ENCODE peak calls at places on chromosomes 5 and 9, in eight cellular contexts. One of them, this sample, is unnamed.

GRCh38 chr5:133775584-133776304 is 163.4 kb upstream of the FSTL4 start:
- DNase-seq in HepG2: no peak
- DNase-seq in H1: no peak
- DNase-seq in K562: no peak
- DNase-seq in endothelial cell of umbilical vein: no peak
- DNase-seq in GM23338: no peak
- DNase-seq in HCT116: no peak
- DNase-seq in GM12878: no peak
- DNase-seq in this sample: no peak

GRCh38 chr9:133642708-133643361 is 6.7 kb downstream of the DBH start:
- DNase-seq in GM12878: no peak
- DNase-seq in HepG2: no peak
- DNase-seq in K562: no peak
- DNase-seq in endothelial cell of umbilical vein: no peak
- DNase-seq in H1: no peak
- DNase-seq in GM23338: no peak
- DNase-seq in HCT116: no peak
- DNase-seq in this sample: no peak

GRCh38 chr9:17021379-17021970 is 113.4 kb upstream of the CNTLN start:
- DNase-seq in endothelial cell of umbilical vein: no peak
- DNase-seq in H1: no peak
- DNase-seq in K562: no peak
- DNase-seq in GM23338: no peak
- DNase-seq in HCT116: no peak
- DNase-seq in HepG2: no peak
- DNase-seq in GM12878: no peak
- DNase-seq in this sample: no peak

GRCh38 chr5:95238560-95239325 is 46.2 kb downstream of the MCTP1 start:
- DNase-seq in K562: no peak
- DNase-seq in GM23338: no peak
- DNase-seq in H1: no peak
- DNase-seq in GM12878: no peak
- DNase-seq in HepG2: no peak
- DNase-seq in HCT116: no peak
- DNase-seq in endothelial cell of umbilical vein: peak
- DNase-seq in this sample: no peak

GRCh38 chr9:121558423-121558950 is 58.8 kb upstream of the GGTA1 start:
- DNase-seq in H1: no peak
- DNase-seq in HepG2: no peak
- DNase-seq in K562: no peak
- DNase-seq in GM23338: no peak
- DNase-seq in HCT116: no peak
- DNase-seq in GM12878: no peak
- DNase-seq in endothelial cell of umbilical vein: no peak
- DNase-seq in this sample: no peak

GRCh38 chr5:114362977-114363721 is 1.3 kb downstream of the KCNN2 start:
- DNase-seq in GM23338: peak
- DNase-seq in GM12878: no peak
- DNase-seq in H1: no peak
- DNase-seq in HCT116: no peak
- DNase-seq in K562: no peak
- DNase-seq in endothelial cell of umbilical vein: no peak
- DNase-seq in HepG2: no peak
- DNase-seq in this sample: peak

GRCh38 chr9:134897584-134898170 is 17.1 kb downstream of the FCN2 start:
- DNase-seq in HepG2: no peak
- DNase-seq in H1: no peak
- DNase-seq in endothelial cell of umbilical vein: peak
- DNase-seq in GM23338: no peak
- DNase-seq in HCT116: no peak
- DNase-seq in K562: no peak
- DNase-seq in GM12878: no peak
- DNase-seq in this sample: no peak

GRCh38 chr5:125409101-125409495 is 662.7 kb upstream of the ZNF608 start:
- DNase-seq in HepG2: no peak
- DNase-seq in H1: no peak
- DNase-seq in HCT116: no peak
- DNase-seq in endothelial cell of umbilical vein: no peak
- DNase-seq in GM12878: no peak
- DNase-seq in GM23338: no peak
- DNase-seq in K562: no peak
- DNase-seq in this sample: no peak

GRCh38 chr9:135074354-135075233 is 12.9 kb upstream of the OLFM1 start:
- DNase-seq in HepG2: no peak
- DNase-seq in H1: no peak
- DNase-seq in K562: no peak
- DNase-seq in HCT116: no peak
- DNase-seq in endothelial cell of umbilical vein: no peak
- DNase-seq in GM23338: peak
- DNase-seq in GM12878: no peak
- DNase-seq in this sample: no peak

GRCh38 chr5:173778152-173778782 is 109.9 kb upstream of the CPEB4 start:
- DNase-seq in GM12878: no peak
- DNase-seq in HCT116: no peak
- DNase-seq in K562: no peak
- DNase-seq in HepG2: no peak
- DNase-seq in GM23338: no peak
- DNase-seq in H1: no peak
- DNase-seq in endothelial cell of umbilical vein: peak
- DNase-seq in this sample: no peak

GRCh38 chr5:178449163-178450060 is 140.8 kb downstream of the COL23A1 start:
- DNase-seq in HCT116: no peak
- DNase-seq in endothelial cell of umbilical vein: peak
- DNase-seq in GM23338: no peak
- DNase-seq in HepG2: no peak
- DNase-seq in H1: no peak
- DNase-seq in K562: peak
- DNase-seq in GM12878: no peak
- DNase-seq in this sample: peak

DNA sequence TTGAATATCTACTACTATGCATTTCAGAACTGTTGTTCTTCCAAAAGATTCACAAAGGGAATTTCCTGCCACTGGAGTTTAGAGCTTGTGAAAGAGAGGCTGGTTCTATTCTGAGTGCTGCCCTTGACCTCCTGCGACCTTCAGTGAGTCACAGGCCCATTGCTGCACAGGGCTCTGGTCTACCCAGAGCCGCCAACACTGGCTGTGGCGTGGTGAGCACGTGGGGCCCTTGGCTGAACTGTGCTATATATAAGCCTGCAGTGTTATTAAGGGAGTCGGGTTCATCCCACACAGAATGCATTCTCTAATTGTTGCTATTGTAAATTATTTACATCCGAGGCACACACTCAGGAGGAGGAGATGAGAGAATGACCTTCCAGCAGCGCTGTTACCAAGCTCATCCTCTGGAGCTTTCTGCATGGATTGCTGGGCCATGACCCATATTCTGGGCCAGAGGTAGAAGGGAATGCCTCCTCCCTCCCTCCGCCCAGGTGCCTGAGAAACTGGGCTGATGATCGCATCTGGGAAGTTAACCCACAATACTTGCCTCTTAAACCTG is 47.0 kb downstream of the BRINP1 start:
- DNase-seq in HepG2: peak
- DNase-seq in K562: no peak
- DNase-seq in endothelial cell of umbilical vein: no peak
- DNase-seq in HCT116: no peak
- DNase-seq in GM12878: no peak
- DNase-seq in H1: no peak
- DNase-seq in GM23338: no peak
- DNase-seq in this sample: no peak
- TF ChIP-seq POLR2AphosphoS5 in HepG2: no peak
- TF ChIP-seq POLR2AphosphoS5 in K562: no peak
- TF ChIP-seq POLR2AphosphoS5 in endothelial cell of umbilical vein: no peak
- TF ChIP-seq POLR2AphosphoS5 in HCT116: no peak
- TF ChIP-seq POLR2AphosphoS5 in GM12878: no peak
- TF ChIP-seq POLR2AphosphoS5 in H1: no peak
- TF ChIP-seq POLR2AphosphoS5 in GM23338: no peak
- TF ChIP-seq POLR2AphosphoS5 in this sample: no peak

DNA sequence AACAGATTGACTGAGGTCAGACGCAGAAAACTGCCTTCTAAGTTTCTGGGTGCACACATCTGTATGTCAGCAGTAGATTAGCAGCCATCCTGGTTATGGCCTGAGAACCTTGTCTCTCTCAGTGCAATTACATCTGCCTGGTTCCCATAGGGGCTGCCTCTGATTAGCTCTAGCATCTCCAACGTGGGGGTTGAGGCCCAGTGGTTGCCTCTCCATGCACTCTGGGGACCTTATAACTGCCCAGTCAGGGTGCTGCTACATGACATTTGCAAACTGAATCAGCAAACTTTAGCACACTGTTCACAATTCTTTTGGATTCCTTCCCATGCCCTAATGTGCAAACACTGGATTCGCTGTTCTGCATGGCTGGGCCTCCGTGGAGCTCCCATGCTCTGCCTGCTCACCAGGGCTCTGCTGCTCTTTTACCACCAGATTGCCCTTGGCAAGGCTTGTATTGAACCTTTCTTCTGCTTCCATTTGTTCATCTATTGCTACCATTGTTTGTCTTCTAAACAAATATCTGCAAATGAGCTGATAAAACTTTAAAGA is 36.2 kb downstream of the SNX18 start:
- DNase-seq in H1: no peak
- DNase-seq in GM23338: no peak
- DNase-seq in endothelial cell of umbilical vein: no peak
- DNase-seq in HCT116: no peak
- DNase-seq in HepG2: no peak
- DNase-seq in GM12878: no peak
- DNase-seq in K562: no peak
- DNase-seq in this sample: no peak
- H3K4me2 ChIP-seq in H1: no peak
- H3K4me2 ChIP-seq in GM23338: no peak
- H3K4me2 ChIP-seq in endothelial cell of umbilical vein: no peak
- H3K4me2 ChIP-seq in HCT116: no peak
- H3K4me2 ChIP-seq in HepG2: no peak
- H3K4me2 ChIP-seq in GM12878: no peak
- H3K4me2 ChIP-seq in K562: no peak
- H3K4me2 ChIP-seq in this sample: no peak

GRCh38 chr5:39547548-39548154 is 122.9 kb upstream of the DAB2 start:
- DNase-seq in HepG2: peak
- DNase-seq in endothelial cell of umbilical vein: peak
- DNase-seq in HCT116: peak
- DNase-seq in GM23338: peak
- DNase-seq in K562: peak
- DNase-seq in H1: no peak
- DNase-seq in GM12878: no peak
- DNase-seq in this sample: peak
- TF ChIP-seq POLR2AphosphoS5 in HepG2: no peak
- TF ChIP-seq POLR2AphosphoS5 in endothelial cell of umbilical vein: no peak
- TF ChIP-seq POLR2AphosphoS5 in HCT116: no peak
- TF ChIP-seq POLR2AphosphoS5 in GM23338: no peak
- TF ChIP-seq POLR2AphosphoS5 in K562: no peak
- TF ChIP-seq POLR2AphosphoS5 in H1: no peak
- TF ChIP-seq POLR2AphosphoS5 in GM12878: no peak
- TF ChIP-seq POLR2AphosphoS5 in this sample: no peak

GRCh38 chr9:97846347-97846746 is 6.7 kb upstream of the FOXE1 start:
- DNase-seq in GM12878: no peak
- DNase-seq in endothelial cell of umbilical vein: no peak
- DNase-seq in HCT116: no peak
- DNase-seq in H1: no peak
- DNase-seq in GM23338: peak
- DNase-seq in K562: peak
- DNase-seq in HepG2: no peak
- DNase-seq in this sample: no peak

GRCh38 chr9:97848237-97848581 is 4.8 kb upstream of the FOXE1 start:
- DNase-seq in HepG2: no peak
- DNase-seq in endothelial cell of umbilical vein: no peak
- DNase-seq in HCT116: no peak
- DNase-seq in GM12878: no peak
- DNase-seq in GM23338: peak
- DNase-seq in K562: no peak
- DNase-seq in H1: no peak
- DNase-seq in this sample: peak

GRCh38 chr9:97845763-97846162 is 7.3 kb upstream of the FOXE1 start:
- DNase-seq in K562: no peak
- DNase-seq in GM23338: no peak
- DNase-seq in endothelial cell of umbilical vein: no peak
- DNase-seq in H1: no peak
- DNase-seq in GM12878: no peak
- DNase-seq in HCT116: no peak
- DNase-seq in HepG2: no peak
- DNase-seq in this sample: no peak

GRCh38 chr9:97848582-97849237 is 4.3 kb upstream of the FOXE1 start:
- DNase-seq in GM23338: peak
- DNase-seq in endothelial cell of umbilical vein: no peak
- DNase-seq in HepG2: no peak
- DNase-seq in K562: no peak
- DNase-seq in HCT116: no peak
- DNase-seq in H1: no peak
- DNase-seq in GM12878: no peak
- DNase-seq in this sample: no peak

DNA sequence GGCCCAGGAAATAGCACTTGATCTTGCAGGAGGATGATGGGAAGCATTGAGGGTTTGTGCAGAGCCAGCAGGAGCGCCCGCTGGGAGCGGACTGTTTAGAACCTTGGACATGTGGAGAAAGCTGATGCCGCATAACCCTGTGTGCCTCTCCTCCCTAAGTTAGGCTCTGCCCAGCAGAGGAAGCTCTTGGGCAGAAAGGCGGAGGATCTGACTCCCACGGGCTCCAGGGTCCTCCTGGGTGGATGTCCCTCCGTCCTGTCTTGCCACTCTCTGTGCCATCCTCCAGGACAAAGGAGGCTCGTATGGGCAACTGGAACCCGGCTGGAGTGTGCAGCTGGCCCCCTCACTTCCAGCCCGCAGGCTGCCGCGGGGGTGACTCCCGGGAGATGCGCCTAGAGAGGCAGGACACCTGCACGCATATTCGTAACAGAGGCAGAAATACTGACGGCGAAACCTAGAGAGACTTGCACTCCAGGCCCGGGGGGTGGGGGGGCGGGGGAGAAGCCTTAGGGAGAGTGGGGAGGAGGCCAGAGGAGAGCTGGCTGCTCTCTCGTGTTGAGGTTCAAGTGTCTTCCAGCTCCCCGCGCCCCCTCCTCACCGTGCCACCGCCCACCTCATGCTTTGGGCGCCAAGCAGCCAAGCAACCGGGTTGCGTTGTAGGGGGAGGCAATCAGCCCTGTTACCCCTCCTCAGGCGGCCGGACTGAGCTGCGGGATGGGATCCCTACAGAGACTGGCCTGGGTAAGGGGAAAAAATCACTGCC is 5.4 kb upstream of the FOXE1 start:
- DNase-seq in GM12878: no peak
- DNase-seq in K562: no peak
- DNase-seq in GM23338: peak
- DNase-seq in HCT116: no peak
- DNase-seq in endothelial cell of umbilical vein: no peak
- DNase-seq in HepG2: no peak
- DNase-seq in H1: no peak
- DNase-seq in this sample: no peak
- H3K4me2 ChIP-seq in GM12878: no peak
- H3K4me2 ChIP-seq in K562: no peak
- H3K4me2 ChIP-seq in GM23338: peak
- H3K4me2 ChIP-seq in HCT116: no peak
- H3K4me2 ChIP-seq in endothelial cell of umbilical vein: no peak
- H3K4me2 ChIP-seq in HepG2: no peak
- H3K4me2 ChIP-seq in H1: peak
- H3K4me2 ChIP-seq in this sample: no peak

DNA sequence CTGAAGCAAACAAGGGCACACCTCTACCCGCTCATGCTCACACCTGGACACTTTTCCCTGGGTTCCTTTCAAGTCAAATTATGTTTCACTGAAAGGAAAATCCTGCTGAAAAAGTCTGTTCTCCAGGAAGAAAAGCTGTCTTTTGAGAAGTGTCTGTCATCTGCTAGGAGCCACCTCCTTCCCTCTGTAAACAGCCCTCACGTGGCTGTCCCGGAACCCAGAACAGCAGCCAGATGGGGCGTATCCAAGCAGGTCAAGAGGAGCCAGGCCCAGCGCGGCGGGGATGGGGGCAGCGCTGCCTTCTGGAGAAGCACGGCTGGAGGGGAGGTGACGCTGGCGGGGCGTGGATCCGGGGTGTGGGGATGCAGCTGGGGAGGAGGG is at the start of gene PNPLA7:
- DNase-seq in GM12878: no peak
- DNase-seq in endothelial cell of umbilical vein: peak
- DNase-seq in GM23338: peak
- DNase-seq in HepG2: peak
- DNase-seq in H1: peak
- DNase-seq in HCT116: peak
- DNase-seq in K562: peak
- DNase-seq in this sample: peak
- TF ChIP-seq POLR2AphosphoS5 in GM12878: no peak
- TF ChIP-seq POLR2AphosphoS5 in endothelial cell of umbilical vein: no peak
- TF ChIP-seq POLR2AphosphoS5 in GM23338: no peak
- TF ChIP-seq POLR2AphosphoS5 in HepG2: no peak
- TF ChIP-seq POLR2AphosphoS5 in H1: no peak
- TF ChIP-seq POLR2AphosphoS5 in HCT116: peak
- TF ChIP-seq POLR2AphosphoS5 in K562: no peak
- TF ChIP-seq POLR2AphosphoS5 in this sample: no peak